ENCODE peak calls at places on chromosome 21, in four cellular contexts. One of them, this sample, is unnamed.

GRCh38 chr21:16570196-16570595 is 840.4 kb downstream of the USP25 start:
- DNase-seq in glomerular endothelial cell: no peak
- DNase-seq in AG04449: no peak
- DNase-seq in GM19239: no peak
- DNase-seq in this sample: no peak

GRCh38 chr21:34305605-34306235 is 58.1 kb upstream of the KCNE2 start:
- DNase-seq in glomerular endothelial cell: no peak
- DNase-seq in AG04449: no peak
- DNase-seq in GM19239: no peak
- DNase-seq in this sample: no peak

GRCh38 chr21:44887126-44887806 is 13.8 kb upstream of the PTTG1IP start:
- DNase-seq in glomerular endothelial cell: no peak
- DNase-seq in AG04449: no peak
- DNase-seq in GM19239: no peak
- DNase-seq in this sample: no peak

GRCh38 chr21:24895885-24896734 is 711.2 kb downstream of the MRPL39 start:
- DNase-seq in glomerular endothelial cell: no peak
- DNase-seq in AG04449: no peak
- DNase-seq in GM19239: no peak
- DNase-seq in this sample: no peak

GRCh38 chr21:34935868-34936267 is 113.2 kb downstream of the RUNX1 start:
- DNase-seq in glomerular endothelial cell: no peak
- DNase-seq in AG04449: no peak
- DNase-seq in GM19239: no peak
- DNase-seq in this sample: no peak

GRCh38 chr21:32475162-32475812 is 62.8 kb downstream of the EVA1C start:
- DNase-seq in glomerular endothelial cell: no peak
- DNase-seq in AG04449: peak
- DNase-seq in GM19239: no peak
- DNase-seq in this sample: peak

GRCh38 chr21:37886120-37886519 is 30.1 kb downstream of the KCNJ6 start:
- DNase-seq in glomerular endothelial cell: no peak
- DNase-seq in AG04449: no peak
- DNase-seq in GM19239: no peak
- DNase-seq in this sample: no peak

GRCh38 chr21:29359718-29360117 is 61.0 kb downstream of the BACH1 start:
- DNase-seq in glomerular endothelial cell: no peak
- DNase-seq in AG04449: no peak
- DNase-seq in GM19239: no peak
- DNase-seq in this sample: no peak

GRCh38 chr21:14685568-14685967 is 139.5 kb upstream of the SAMSN1 start:
- DNase-seq in glomerular endothelial cell: no peak
- DNase-seq in AG04449: no peak
- DNase-seq in GM19239: no peak
- DNase-seq in this sample: no peak

GRCh38 chr21:43957629-43958362 is 54.3 kb upstream of the TRAPPC10 start:
- DNase-seq in glomerular endothelial cell: no peak
- DNase-seq in AG04449: no peak
- DNase-seq in GM19239: peak
- DNase-seq in this sample: no peak

GRCh38 chr21:36696640-36697472 is 2.1 kb upstream of the SIM2 start:
- DNase-seq in glomerular endothelial cell: no peak
- DNase-seq in AG04449: no peak
- DNase-seq in GM19239: no peak
- DNase-seq in this sample: no peak

GRCh38 chr21:42830456-42831455 is 48.6 kb downstream of the WDR4 start:
- DNase-seq in glomerular endothelial cell: no peak
- DNase-seq in AG04449: no peak
- DNase-seq in GM19239: no peak
- DNase-seq in this sample: no peak

GRCh38 chr21:41953831-41954653 is at the start of gene C2CD2:
- DNase-seq in glomerular endothelial cell: no peak
- DNase-seq in AG04449: no peak
- DNase-seq in GM19239: peak
- DNase-seq in this sample: no peak

GRCh38 chr21:31684918-31685317 is 25.4 kb downstream of the SOD1 start:
- DNase-seq in glomerular endothelial cell: no peak
- DNase-seq in AG04449: no peak
- DNase-seq in GM19239: no peak
- DNase-seq in this sample: no peak